ENCODE peak calls at places on chromosome 21, in seven cellular contexts. One of them, this sample, is unnamed.

GRCh38 chr21:42632771-42633690 is 20.4 kb upstream of the PDE9A start:
- DNase-seq in nephron progenitor cell: no peak
- DNase-seq in activated T-helper 1 cell treated with anti-CD3 and anti-CD28 coated beads, Interleukin-12 subunit alpha, Interleukin-12 subunit beta, Interleukin-2, Interleukin-4 antibody, amounts not matched to agents 30 ng/mL and 10 ng/mL and 1 ng/mL, durations not matched to agents 14 hours and 24 hours and 36 hours: no peak
- DNase-seq in right lobe of liver: peak
- DNase-seq in skeletal muscle cell: no peak
- DNase-seq in natural killer cell: no peak
- DNase-seq in ascending aorta: no peak
- DNase-seq in this sample: no peak

GRCh38 chr21:15221799-15222386 is 157.1 kb upstream of the NRIP1 start:
- DNase-seq in nephron progenitor cell: peak
- DNase-seq in natural killer cell: no peak
- DNase-seq in skeletal muscle cell: peak
- DNase-seq in right lobe of liver: peak
- DNase-seq in activated T-helper 1 cell treated with anti-CD3 and anti-CD28 coated beads, Interleukin-12 subunit alpha, Interleukin-12 subunit beta, Interleukin-2, Interleukin-4 antibody, amounts not matched to agents 30 ng/mL and 10 ng/mL and 1 ng/mL, durations not matched to agents 14 hours and 24 hours and 36 hours: no peak
- DNase-seq in ascending aorta: peak
- DNase-seq in this sample: no peak

GRCh38 chr21:46409641-46410406 is 48.9 kb upstream of the DIP2A start:
- DNase-seq in right lobe of liver: peak
- DNase-seq in ascending aorta: no peak
- DNase-seq in activated T-helper 1 cell treated with anti-CD3 and anti-CD28 coated beads, Interleukin-12 subunit alpha, Interleukin-12 subunit beta, Interleukin-2, Interleukin-4 antibody, amounts not matched to agents 30 ng/mL and 10 ng/mL and 1 ng/mL, durations not matched to agents 14 hours and 24 hours and 36 hours: no peak
- DNase-seq in skeletal muscle cell: no peak
- DNase-seq in natural killer cell: no peak
- DNase-seq in nephron progenitor cell: no peak
- DNase-seq in this sample: no peak

GRCh38 chr21:41899431-41900202 is 20.5 kb upstream of the PRDM15 start:
- DNase-seq in skeletal muscle cell: no peak
- DNase-seq in ascending aorta: no peak
- DNase-seq in right lobe of liver: no peak
- DNase-seq in natural killer cell: no peak
- DNase-seq in nephron progenitor cell: no peak
- DNase-seq in activated T-helper 1 cell treated with anti-CD3 and anti-CD28 coated beads, Interleukin-12 subunit alpha, Interleukin-12 subunit beta, Interleukin-2, Interleukin-4 antibody, amounts not matched to agents 30 ng/mL and 10 ng/mL and 1 ng/mL, durations not matched to agents 14 hours and 24 hours and 36 hours: no peak
- DNase-seq in this sample: no peak

GRCh38 chr21:43910460-43910859 is 45.4 kb downstream of the AGPAT3 start:
- DNase-seq in activated T-helper 1 cell treated with anti-CD3 and anti-CD28 coated beads, Interleukin-12 subunit alpha, Interleukin-12 subunit beta, Interleukin-2, Interleukin-4 antibody, amounts not matched to agents 30 ng/mL and 10 ng/mL and 1 ng/mL, durations not matched to agents 14 hours and 24 hours and 36 hours: no peak
- DNase-seq in skeletal muscle cell: no peak
- DNase-seq in ascending aorta: no peak
- DNase-seq in right lobe of liver: no peak
- DNase-seq in nephron progenitor cell: no peak
- DNase-seq in natural killer cell: no peak
- DNase-seq in this sample: no peak

GRCh38 chr21:42221581-42222345 is 2.8 kb downstream of the ABCG1 start:
- DNase-seq in right lobe of liver: no peak
- DNase-seq in ascending aorta: no peak
- DNase-seq in natural killer cell: no peak
- DNase-seq in nephron progenitor cell: no peak
- DNase-seq in activated T-helper 1 cell treated with anti-CD3 and anti-CD28 coated beads, Interleukin-12 subunit alpha, Interleukin-12 subunit beta, Interleukin-2, Interleukin-4 antibody, amounts not matched to agents 30 ng/mL and 10 ng/mL and 1 ng/mL, durations not matched to agents 14 hours and 24 hours and 36 hours: no peak
- DNase-seq in skeletal muscle cell: no peak
- DNase-seq in this sample: no peak

GRCh38 chr21:28181730-28182129 is 810.9 kb downstream of the LTN1 start:
- DNase-seq in right lobe of liver: no peak
- DNase-seq in ascending aorta: no peak
- DNase-seq in skeletal muscle cell: no peak
- DNase-seq in activated T-helper 1 cell treated with anti-CD3 and anti-CD28 coated beads, Interleukin-12 subunit alpha, Interleukin-12 subunit beta, Interleukin-2, Interleukin-4 antibody, amounts not matched to agents 30 ng/mL and 10 ng/mL and 1 ng/mL, durations not matched to agents 14 hours and 24 hours and 36 hours: no peak
- DNase-seq in nephron progenitor cell: no peak
- DNase-seq in natural killer cell: no peak
- DNase-seq in this sample: no peak

GRCh38 chr21:44590311-44590721 is 2.0 kb downstream of the KRTAP10-6 start:
- DNase-seq in right lobe of liver: no peak
- DNase-seq in natural killer cell: no peak
- DNase-seq in ascending aorta: no peak
- DNase-seq in skeletal muscle cell: no peak
- DNase-seq in activated T-helper 1 cell treated with anti-CD3 and anti-CD28 coated beads, Interleukin-12 subunit alpha, Interleukin-12 subunit beta, Interleukin-2, Interleukin-4 antibody, amounts not matched to agents 30 ng/mL and 10 ng/mL and 1 ng/mL, durations not matched to agents 14 hours and 24 hours and 36 hours: no peak
- DNase-seq in nephron progenitor cell: no peak
- DNase-seq in this sample: no peak

GRCh38 chr21:45344576-45344975 is 56.9 kb upstream of the POFUT2 start:
- DNase-seq in right lobe of liver: no peak
- DNase-seq in ascending aorta: no peak
- DNase-seq in nephron progenitor cell: no peak
- DNase-seq in natural killer cell: no peak
- DNase-seq in activated T-helper 1 cell treated with anti-CD3 and anti-CD28 coated beads, Interleukin-12 subunit alpha, Interleukin-12 subunit beta, Interleukin-2, Interleukin-4 antibody, amounts not matched to agents 30 ng/mL and 10 ng/mL and 1 ng/mL, durations not matched to agents 14 hours and 24 hours and 36 hours: no peak
- DNase-seq in skeletal muscle cell: no peak
- DNase-seq in this sample: no peak

GRCh38 chr21:46113497-46114176 is 15.7 kb downstream of the COL6A2 start:
- DNase-seq in natural killer cell: peak
- DNase-seq in ascending aorta: peak
- DNase-seq in nephron progenitor cell: no peak
- DNase-seq in right lobe of liver: no peak
- DNase-seq in skeletal muscle cell: no peak
- DNase-seq in activated T-helper 1 cell treated with anti-CD3 and anti-CD28 coated beads, Interleukin-12 subunit alpha, Interleukin-12 subunit beta, Interleukin-2, Interleukin-4 antibody, amounts not matched to agents 30 ng/mL and 10 ng/mL and 1 ng/mL, durations not matched to agents 14 hours and 24 hours and 36 hours: no peak
- DNase-seq in this sample: no peak

GRCh38 chr21:44477131-44477530 is 21.8 kb downstream of the LRRC3 start:
- DNase-seq in natural killer cell: no peak
- DNase-seq in activated T-helper 1 cell treated with anti-CD3 and anti-CD28 coated beads, Interleukin-12 subunit alpha, Interleukin-12 subunit beta, Interleukin-2, Interleukin-4 antibody, amounts not matched to agents 30 ng/mL and 10 ng/mL and 1 ng/mL, durations not matched to agents 14 hours and 24 hours and 36 hours: no peak
- DNase-seq in ascending aorta: no peak
- DNase-seq in right lobe of liver: no peak
- DNase-seq in skeletal muscle cell: no peak
- DNase-seq in nephron progenitor cell: no peak
- DNase-seq in this sample: no peak

This sample was measured in NCI-H187 treated with DMSO at 0.1 percent for 48 hours.